ENCODE peak calls at places on chromosome 19, in five cellular contexts. One of them, this sample, is unnamed. For H3K9me3 and H3K4me1, the result is how much of the 10 kb centered on the place peaks cover.

GRCh38 chr19:46392252-46392801 is 21.0 kb downstream of the CCDC8 start:
- DNase-seq in stomach: no peak
- DNase-seq in Peyer's patch: no peak
- DNase-seq in GM23248: peak
- DNase-seq in NT2/D1: no peak
- DNase-seq in this sample: no peak

GRCh38 chr19:19597809-19598306 is 20.6 kb downstream of the PBX4 start:
- DNase-seq in stomach: no peak
- DNase-seq in GM23248: no peak
- DNase-seq in Peyer's patch: no peak
- DNase-seq in NT2/D1: no peak
- DNase-seq in this sample: peak

GRCh38 chr19:17777840-17778620 is 16.9 kb upstream of the B3GNT3 start:
- DNase-seq in GM23248: peak
- DNase-seq in Peyer's patch: peak
- DNase-seq in NT2/D1: peak
- DNase-seq in stomach: peak
- DNase-seq in this sample: peak

GRCh38 chr19:8150998-8151397 is 1.6 kb upstream of the FBN3 start:
- DNase-seq in stomach: no peak
- DNase-seq in NT2/D1: no peak
- DNase-seq in GM23248: no peak
- DNase-seq in Peyer's patch: no peak
- DNase-seq in this sample: no peak

GRCh38 chr19:38839816-38840582 is 8.4 kb upstream of the ECH1 start:
- DNase-seq in stomach: no peak
- DNase-seq in GM23248: peak
- DNase-seq in NT2/D1: no peak
- DNase-seq in Peyer's patch: no peak
- DNase-seq in this sample: no peak

GRCh38 chr19:49857834-49858590 is 7.1 kb downstream of the PTOV1 start:
- DNase-seq in NT2/D1: no peak
- DNase-seq in Peyer's patch: no peak
- DNase-seq in stomach: no peak
- DNase-seq in GM23248: no peak
- DNase-seq in this sample: no peak

GRCh38 chr19:34128558-34129250 is 43.6 kb upstream of the LSM14A start:
- DNase-seq in GM23248: peak
- DNase-seq in stomach: no peak
- DNase-seq in Peyer's patch: no peak
- DNase-seq in NT2/D1: no peak
- DNase-seq in this sample: no peak

GRCh38 chr19:53553159-53553558 is 15.2 kb downstream of the ZNF331 start:
- DNase-seq in stomach: no peak
- DNase-seq in Peyer's patch: no peak
- DNase-seq in GM23248: peak
- DNase-seq in NT2/D1: no peak
- DNase-seq in this sample: no peak

DNA sequence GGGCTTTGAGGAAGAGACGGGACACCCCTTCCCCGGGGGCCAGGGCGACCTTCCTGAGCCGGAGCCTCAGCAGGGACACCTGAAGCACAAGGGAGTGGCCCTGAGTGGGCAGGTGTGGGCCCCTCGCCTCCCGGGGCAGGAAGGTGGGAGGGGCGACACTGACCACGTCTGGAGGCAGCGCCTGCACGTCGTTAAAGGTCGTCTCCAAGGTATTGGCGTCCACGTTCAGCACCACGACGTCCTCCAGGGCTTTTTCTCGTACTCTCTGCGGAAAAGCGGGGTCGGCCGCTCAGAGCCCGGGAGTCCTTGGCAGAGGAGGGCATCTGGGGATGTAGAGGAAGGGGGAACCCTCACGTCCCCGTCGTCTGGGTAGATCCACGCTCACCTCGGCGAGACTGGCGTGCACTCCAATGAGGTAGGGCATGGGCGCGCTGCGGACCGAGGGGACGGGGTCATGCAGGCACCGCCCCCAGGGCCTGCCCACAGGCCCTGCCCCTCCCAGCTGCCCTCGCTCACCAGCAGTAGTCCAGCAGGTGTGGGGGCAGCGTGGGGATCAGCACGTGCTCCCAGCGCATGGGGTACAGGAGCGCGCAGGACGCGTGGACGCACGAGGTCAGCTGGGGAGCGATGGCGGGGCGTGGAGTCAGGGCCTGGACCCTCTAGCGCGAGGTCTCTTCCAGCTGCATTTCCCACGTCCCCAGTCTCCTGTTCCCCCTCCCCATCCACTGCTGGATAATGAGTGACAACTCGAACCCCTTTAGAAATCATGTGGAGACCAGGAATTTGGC is 6.1 kb downstream of the DENND1C start:
- DNase-seq in GM23248: no peak
- DNase-seq in stomach: no peak
- DNase-seq in Peyer's patch: no peak
- DNase-seq in NT2/D1: no peak
- DNase-seq in this sample: peak
- H3K4me3 ChIP-seq in GM23248: no peak
- H3K4me3 ChIP-seq in stomach: no peak
- H3K4me3 ChIP-seq in Peyer's patch: peak
- H3K4me3 ChIP-seq in NT2/D1: peak
- H3K4me3 ChIP-seq in this sample: no peak

DNA sequence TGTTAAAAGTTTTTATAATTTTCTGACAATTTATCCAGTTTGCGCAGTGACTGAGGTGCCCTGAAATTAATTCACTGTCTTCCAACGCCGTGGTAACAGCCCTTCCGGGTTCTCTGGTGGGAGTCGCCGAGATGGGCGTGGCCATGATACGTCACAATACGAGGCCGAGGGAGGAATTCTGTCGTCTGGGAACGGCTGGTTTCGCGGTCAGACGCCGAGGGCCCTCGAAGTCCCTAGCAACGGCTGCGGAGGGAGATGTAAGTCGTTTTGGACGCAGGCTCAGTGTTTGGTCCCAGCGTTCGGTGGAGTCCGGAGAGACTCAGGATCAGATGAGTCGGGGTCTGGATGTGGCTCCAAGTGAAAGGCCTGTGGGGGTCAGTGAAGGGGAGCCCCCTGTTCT is 21.7 kb downstream of the ZNF613 start:
- DNase-seq in stomach: no peak
- DNase-seq in GM23248: peak
- DNase-seq in NT2/D1: peak
- DNase-seq in Peyer's patch: no peak
- DNase-seq in this sample: no peak
- H3K9me3 ChIP-seq in stomach: half or more
- H3K9me3 ChIP-seq in GM23248: under half
- H3K9me3 ChIP-seq in NT2/D1: half or more
- H3K9me3 ChIP-seq in Peyer's patch: under half
- H3K9me3 ChIP-seq in this sample: under half

DNA sequence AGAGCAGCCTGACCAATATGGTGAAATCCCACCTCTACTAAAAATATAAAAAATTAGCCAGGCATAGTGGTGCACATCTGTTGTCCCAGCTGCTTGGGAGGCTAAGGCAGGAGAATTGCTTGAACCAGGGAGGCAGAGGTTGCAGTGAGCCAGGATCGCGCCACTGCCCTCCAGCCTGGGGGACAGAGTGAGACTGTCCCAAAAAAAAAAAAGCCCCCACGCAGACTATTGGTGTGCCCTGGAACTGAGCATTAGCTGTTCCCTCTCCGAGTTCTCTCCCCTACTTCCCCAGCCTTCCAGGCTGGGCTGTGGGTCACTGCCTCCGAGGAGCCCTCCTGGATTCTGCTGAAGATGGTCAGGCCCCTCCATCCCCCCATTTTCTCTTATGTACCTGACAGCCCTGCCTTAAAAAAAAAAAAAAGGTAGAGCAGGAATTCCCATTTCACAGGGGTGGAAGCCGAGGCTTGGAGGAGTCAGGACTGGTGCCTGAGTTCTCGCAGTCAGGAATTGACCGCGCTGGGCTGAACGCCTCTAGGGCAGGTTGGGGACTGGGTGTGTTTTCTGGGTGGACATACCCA is 1.9 kb downstream of the ADAT3 start:
- DNase-seq in GM23248: no peak
- DNase-seq in stomach: no peak
- DNase-seq in Peyer's patch: no peak
- DNase-seq in NT2/D1: no peak
- DNase-seq in this sample: no peak
- H3K4me1 ChIP-seq in GM23248: under half
- H3K4me1 ChIP-seq in stomach: half or more
- H3K4me1 ChIP-seq in Peyer's patch: under half
- H3K4me1 ChIP-seq in NT2/D1: under half
- H3K4me1 ChIP-seq in this sample: under half

GRCh38 chr19:13963603-13964105 is 11.3 kb downstream of the DCAF15 start:
- DNase-seq in Peyer's patch: no peak
- DNase-seq in GM23248: no peak
- DNase-seq in stomach: no peak
- DNase-seq in NT2/D1: no peak
- DNase-seq in this sample: no peak

GRCh38 chr19:13960863-13961784 is 8.8 kb downstream of the DCAF15 start:
- DNase-seq in Peyer's patch: no peak
- DNase-seq in stomach: no peak
- DNase-seq in NT2/D1: no peak
- DNase-seq in GM23248: no peak
- DNase-seq in this sample: no peak

GRCh38 chr19:13959962-13960862 is 7.9 kb downstream of the DCAF15 start:
- DNase-seq in NT2/D1: no peak
- DNase-seq in stomach: no peak
- DNase-seq in GM23248: peak
- DNase-seq in Peyer's patch: no peak
- DNase-seq in this sample: no peak

GRCh38 chr19:13962738-13963602 is 10.7 kb downstream of the DCAF15 start:
- DNase-seq in stomach: no peak
- DNase-seq in GM23248: no peak
- DNase-seq in Peyer's patch: no peak
- DNase-seq in NT2/D1: no peak
- DNase-seq in this sample: no peak

GRCh38 chr19:13961826-13962737 is 9.8 kb downstream of the DCAF15 start:
- DNase-seq in Peyer's patch: no peak
- DNase-seq in NT2/D1: no peak
- DNase-seq in stomach: no peak
- DNase-seq in GM23248: no peak
- DNase-seq in this sample: no peak
- H3K4me3 ChIP-seq in Peyer's patch: no peak
- H3K4me3 ChIP-seq in NT2/D1: no peak
- H3K4me3 ChIP-seq in stomach: peak
- H3K4me3 ChIP-seq in GM23248: no peak
- H3K4me3 ChIP-seq in this sample: no peak

GRCh38 chr19:36508325-36508724 is 19.0 kb upstream of the ZNF566 start:
- DNase-seq in stomach: no peak
- DNase-seq in Peyer's patch: no peak
- DNase-seq in NT2/D1: no peak
- DNase-seq in GM23248: no peak
- DNase-seq in this sample: no peak
- H3K9me3 ChIP-seq in stomach: half or more
- H3K9me3 ChIP-seq in Peyer's patch: under half
- H3K9me3 ChIP-seq in NT2/D1: under half
- H3K9me3 ChIP-seq in GM23248: under half
- H3K9me3 ChIP-seq in this sample: under half

DNA sequence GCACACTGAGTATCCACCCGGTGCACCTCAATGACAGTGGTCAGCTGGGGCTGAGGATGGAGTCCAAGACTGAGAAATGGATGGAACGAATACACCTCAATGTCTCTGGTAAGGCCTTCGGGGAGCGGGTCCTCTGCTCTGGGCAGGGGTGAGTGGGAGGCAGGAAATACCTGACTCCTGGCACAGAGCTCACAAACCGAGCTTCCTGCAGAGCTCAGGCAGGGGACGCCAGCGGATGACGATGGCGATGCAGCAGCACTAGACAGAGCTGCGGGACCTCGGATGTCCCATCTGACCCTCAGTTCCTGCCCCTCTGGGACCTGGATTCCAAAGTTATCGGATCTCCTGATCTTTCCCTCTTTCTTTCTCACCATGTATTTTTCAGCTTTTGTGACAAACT is 3.8 kb downstream of the CD22 start:
- DNase-seq in Peyer's patch: no peak
- DNase-seq in GM23248: no peak
- DNase-seq in stomach: no peak
- DNase-seq in NT2/D1: no peak
- DNase-seq in this sample: no peak
- H3K4me1 ChIP-seq in Peyer's patch: under half
- H3K4me1 ChIP-seq in GM23248: under half
- H3K4me1 ChIP-seq in stomach: under half
- H3K4me1 ChIP-seq in NT2/D1: under half
- H3K4me1 ChIP-seq in this sample: under half

GRCh38 chr19:639251-640155 is at the start of gene FGF22:
- DNase-seq in Peyer's patch: peak
- DNase-seq in stomach: peak
- DNase-seq in GM23248: peak
- DNase-seq in NT2/D1: peak
- DNase-seq in this sample: peak
- H3K4me3 ChIP-seq in Peyer's patch: peak
- H3K4me3 ChIP-seq in stomach: peak
- H3K4me3 ChIP-seq in GM23248: peak
- H3K4me3 ChIP-seq in NT2/D1: peak
- H3K4me3 ChIP-seq in this sample: peak

GRCh38 chr19:44180968-44181367 is 16.1 kb downstream of the ZNF226 start:
- DNase-seq in stomach: no peak
- DNase-seq in NT2/D1: no peak
- DNase-seq in Peyer's patch: no peak
- DNase-seq in GM23248: no peak
- DNase-seq in this sample: no peak

GRCh38 chr19:44182145-44182544 is 17.2 kb downstream of the ZNF226 start:
- DNase-seq in GM23248: no peak
- DNase-seq in NT2/D1: no peak
- DNase-seq in stomach: no peak
- DNase-seq in Peyer's patch: no peak
- DNase-seq in this sample: no peak

DNA sequence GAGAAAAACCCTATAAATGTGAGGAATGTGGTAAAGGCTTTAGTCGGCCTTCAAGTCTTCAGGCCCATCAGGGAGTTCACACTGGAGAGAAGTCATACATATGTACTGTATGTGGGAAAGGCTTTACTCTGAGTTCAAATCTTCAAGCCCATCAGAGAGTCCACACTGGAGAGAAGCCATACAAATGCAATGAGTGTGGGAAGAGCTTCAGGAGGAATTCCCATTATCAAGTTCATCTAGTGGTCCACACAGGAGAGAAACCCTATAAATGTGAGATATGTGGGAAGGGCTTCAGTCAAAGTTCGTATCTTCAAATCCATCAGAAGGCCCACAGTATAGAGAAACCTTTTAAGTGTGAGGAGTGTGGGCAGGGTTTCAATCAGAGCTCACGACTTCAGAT is 11.7 kb downstream of the ZNF226 start:
- DNase-seq in GM23248: no peak
- DNase-seq in NT2/D1: no peak
- DNase-seq in Peyer's patch: no peak
- DNase-seq in stomach: no peak
- DNase-seq in this sample: no peak
- H3K9me3 ChIP-seq in GM23248: under half
- H3K9me3 ChIP-seq in NT2/D1: under half
- H3K9me3 ChIP-seq in Peyer's patch: under half
- H3K9me3 ChIP-seq in stomach: half or more
- H3K9me3 ChIP-seq in this sample: under half

GRCh38 chr19:35309481-35310279 is 17.7 kb downstream of the MAG start:
- DNase-seq in Peyer's patch: no peak
- DNase-seq in GM23248: no peak
- DNase-seq in stomach: no peak
- DNase-seq in NT2/D1: no peak
- DNase-seq in this sample: no peak
- H3K4me1 ChIP-seq in Peyer's patch: under half
- H3K4me1 ChIP-seq in GM23248: under half
- H3K4me1 ChIP-seq in stomach: under half
- H3K4me1 ChIP-seq in NT2/D1: under half
- H3K4me1 ChIP-seq in this sample: under half

This sample was measured in small intestine.